ENCODE peak calls at places on chromosomes 4 and X, in eight cellular contexts. One of them, this sample, is unnamed.

GRCh38 chr4:144709793-144710525 is 64.0 kb downstream of the HHIP start:
- DNase-seq in ACHN: peak; percentile 58
- DNase-seq in MCF 10A: peak; percentile 82
- DNase-seq in NCI-H146: peak; percentile 20
- DNase-seq in activated CD8-positive, alpha-beta memory T cell treated with anti-CD3 and anti-CD28 coated beads for 4 hours: no peak
- DNase-seq in tibial artery: no peak
- DNase-seq in neural crest cell: no peak
- DNase-seq in stimulated activated CD4-positive, alpha-beta T cell treated with anti-CD3 and anti-CD28 coated beads, TNF-alpha, amount 100 ng/mL, for 4 hours: no peak
- DNase-seq in this sample: peak; percentile 81

GRCh38 chr4:29566371-29566770 is 1153.8 kb upstream of the PCDH7 start:
- DNase-seq in tibial artery: no peak
- DNase-seq in stimulated activated CD4-positive, alpha-beta T cell treated with anti-CD3 and anti-CD28 coated beads, TNF-alpha, amount 100 ng/mL, for 4 hours: no peak
- DNase-seq in activated CD8-positive, alpha-beta memory T cell treated with anti-CD3 and anti-CD28 coated beads for 4 hours: no peak
- DNase-seq in neural crest cell: no peak
- DNase-seq in ACHN: no peak
- DNase-seq in NCI-H146: no peak
- DNase-seq in MCF 10A: no peak
- DNase-seq in this sample: no peak

GRCh38 chr4:120096508-120097297 is 30.1 kb upstream of the MAD2L1 start:
- DNase-seq in MCF 10A: no peak
- DNase-seq in tibial artery: no peak
- DNase-seq in neural crest cell: no peak
- DNase-seq in NCI-H146: no peak
- DNase-seq in ACHN: no peak
- DNase-seq in activated CD8-positive, alpha-beta memory T cell treated with anti-CD3 and anti-CD28 coated beads for 4 hours: no peak
- DNase-seq in stimulated activated CD4-positive, alpha-beta T cell treated with anti-CD3 and anti-CD28 coated beads, TNF-alpha, amount 100 ng/mL, for 4 hours: no peak
- DNase-seq in this sample: peak; percentile 44

GRCh38 chrX:1486749-1487361 is 34.1 kb upstream of the ASMTL start:
- DNase-seq in MCF 10A: no peak
- DNase-seq in activated CD8-positive, alpha-beta memory T cell treated with anti-CD3 and anti-CD28 coated beads for 4 hours: no peak
- DNase-seq in tibial artery: no peak
- DNase-seq in stimulated activated CD4-positive, alpha-beta T cell treated with anti-CD3 and anti-CD28 coated beads, TNF-alpha, amount 100 ng/mL, for 4 hours: no peak
- DNase-seq in neural crest cell: no peak
- DNase-seq in ACHN: no peak
- DNase-seq in NCI-H146: no peak
- DNase-seq in this sample: no peak

GRCh38 chr4:133151301-133151680 is 2.2 kb downstream of the PCDH10 start:
- DNase-seq in activated CD8-positive, alpha-beta memory T cell treated with anti-CD3 and anti-CD28 coated beads for 4 hours: no peak
- DNase-seq in stimulated activated CD4-positive, alpha-beta T cell treated with anti-CD3 and anti-CD28 coated beads, TNF-alpha, amount 100 ng/mL, for 4 hours: no peak
- DNase-seq in neural crest cell: no peak
- DNase-seq in tibial artery: peak; percentile 63
- DNase-seq in NCI-H146: no peak
- DNase-seq in ACHN: no peak
- DNase-seq in MCF 10A: no peak
- DNase-seq in this sample: peak; percentile 25

GRCh38 chr4:16516796-16517413 is 290.6 kb upstream of the TAPT1 start:
- DNase-seq in MCF 10A: peak; percentile 72
- DNase-seq in ACHN: no peak
- DNase-seq in NCI-H146: no peak
- DNase-seq in neural crest cell: no peak
- DNase-seq in tibial artery: peak; percentile 67
- DNase-seq in activated CD8-positive, alpha-beta memory T cell treated with anti-CD3 and anti-CD28 coated beads for 4 hours: no peak
- DNase-seq in stimulated activated CD4-positive, alpha-beta T cell treated with anti-CD3 and anti-CD28 coated beads, TNF-alpha, amount 100 ng/mL, for 4 hours: no peak
- DNase-seq in this sample: peak; percentile 31

GRCh38 chrX:40278340-40279090 is 180.8 kb upstream of the BCOR start:
- DNase-seq in stimulated activated CD4-positive, alpha-beta T cell treated with anti-CD3 and anti-CD28 coated beads, TNF-alpha, amount 100 ng/mL, for 4 hours: no peak
- DNase-seq in MCF 10A: no peak
- DNase-seq in tibial artery: no peak
- DNase-seq in activated CD8-positive, alpha-beta memory T cell treated with anti-CD3 and anti-CD28 coated beads for 4 hours: peak; percentile 35
- DNase-seq in neural crest cell: no peak
- DNase-seq in ACHN: no peak
- DNase-seq in NCI-H146: peak; percentile 43
- DNase-seq in this sample: no peak

GRCh38 chrX:102995316-102995715 is 58.2 kb downstream of the RAB40AL start:
- DNase-seq in stimulated activated CD4-positive, alpha-beta T cell treated with anti-CD3 and anti-CD28 coated beads, TNF-alpha, amount 100 ng/mL, for 4 hours: no peak
- DNase-seq in tibial artery: no peak
- DNase-seq in activated CD8-positive, alpha-beta memory T cell treated with anti-CD3 and anti-CD28 coated beads for 4 hours: no peak
- DNase-seq in NCI-H146: no peak
- DNase-seq in neural crest cell: no peak
- DNase-seq in ACHN: no peak
- DNase-seq in MCF 10A: no peak
- DNase-seq in this sample: no peak

GRCh38 chr4:153438916-153439756 is 27.0 kb upstream of the TMEM131L start:
- DNase-seq in tibial artery: no peak
- DNase-seq in ACHN: no peak
- DNase-seq in activated CD8-positive, alpha-beta memory T cell treated with anti-CD3 and anti-CD28 coated beads for 4 hours: no peak
- DNase-seq in NCI-H146: no peak
- DNase-seq in stimulated activated CD4-positive, alpha-beta T cell treated with anti-CD3 and anti-CD28 coated beads, TNF-alpha, amount 100 ng/mL, for 4 hours: no peak
- DNase-seq in neural crest cell: no peak
- DNase-seq in MCF 10A: no peak
- DNase-seq in this sample: no peak

GRCh38 chrX:47707031-47707780 is 48.2 kb upstream of the UXT start:
- DNase-seq in MCF 10A: no peak
- DNase-seq in stimulated activated CD4-positive, alpha-beta T cell treated with anti-CD3 and anti-CD28 coated beads, TNF-alpha, amount 100 ng/mL, for 4 hours: no peak
- DNase-seq in tibial artery: no peak
- DNase-seq in NCI-H146: no peak
- DNase-seq in ACHN: no peak
- DNase-seq in neural crest cell: no peak
- DNase-seq in activated CD8-positive, alpha-beta memory T cell treated with anti-CD3 and anti-CD28 coated beads for 4 hours: no peak
- DNase-seq in this sample: no peak

GRCh38 chrX:154051210-154051810 is 31.6 kb upstream of the IRAK1 start:
- DNase-seq in activated CD8-positive, alpha-beta memory T cell treated with anti-CD3 and anti-CD28 coated beads for 4 hours: peak; percentile 34
- DNase-seq in NCI-H146: peak; percentile 27
- DNase-seq in stimulated activated CD4-positive, alpha-beta T cell treated with anti-CD3 and anti-CD28 coated beads, TNF-alpha, amount 100 ng/mL, for 4 hours: peak; percentile 39
- DNase-seq in ACHN: peak; percentile 39
- DNase-seq in neural crest cell: peak; percentile 65
- DNase-seq in tibial artery: peak; percentile 77
- DNase-seq in MCF 10A: peak; percentile 72
- DNase-seq in this sample: peak; percentile 61

GRCh38 chrX:21487832-21488231 is 113.6 kb downstream of the CNKSR2 start:
- DNase-seq in ACHN: no peak
- DNase-seq in stimulated activated CD4-positive, alpha-beta T cell treated with anti-CD3 and anti-CD28 coated beads, TNF-alpha, amount 100 ng/mL, for 4 hours: no peak
- DNase-seq in neural crest cell: no peak
- DNase-seq in NCI-H146: peak; percentile 86
- DNase-seq in MCF 10A: peak; percentile 35
- DNase-seq in activated CD8-positive, alpha-beta memory T cell treated with anti-CD3 and anti-CD28 coated beads for 4 hours: no peak
- DNase-seq in tibial artery: no peak
- DNase-seq in this sample: peak; percentile 71

GRCh38 chr4:2219233-2219760 is 22.6 kb downstream of the HAUS3 start:
- DNase-seq in ACHN: no peak
- DNase-seq in activated CD8-positive, alpha-beta memory T cell treated with anti-CD3 and anti-CD28 coated beads for 4 hours: no peak
- DNase-seq in tibial artery: no peak
- DNase-seq in stimulated activated CD4-positive, alpha-beta T cell treated with anti-CD3 and anti-CD28 coated beads, TNF-alpha, amount 100 ng/mL, for 4 hours: no peak
- DNase-seq in neural crest cell: no peak
- DNase-seq in MCF 10A: no peak
- DNase-seq in NCI-H146: peak; percentile 68
- DNase-seq in this sample: no peak

GRCh38 chr4:85520765-85521749 is 46.1 kb downstream of the ARHGAP24 start:
- DNase-seq in NCI-H146: no peak
- DNase-seq in MCF 10A: no peak
- DNase-seq in stimulated activated CD4-positive, alpha-beta T cell treated with anti-CD3 and anti-CD28 coated beads, TNF-alpha, amount 100 ng/mL, for 4 hours: no peak
- DNase-seq in neural crest cell: no peak
- DNase-seq in ACHN: no peak
- DNase-seq in activated CD8-positive, alpha-beta memory T cell treated with anti-CD3 and anti-CD28 coated beads for 4 hours: no peak
- DNase-seq in tibial artery: no peak
- DNase-seq in this sample: peak; percentile 31

GRCh38 chr4:39626261-39626660 is 12.4 kb downstream of the SMIM14 start:
- DNase-seq in tibial artery: no peak
- DNase-seq in NCI-H146: no peak
- DNase-seq in activated CD8-positive, alpha-beta memory T cell treated with anti-CD3 and anti-CD28 coated beads for 4 hours: no peak
- DNase-seq in ACHN: no peak
- DNase-seq in neural crest cell: no peak
- DNase-seq in stimulated activated CD4-positive, alpha-beta T cell treated with anti-CD3 and anti-CD28 coated beads, TNF-alpha, amount 100 ng/mL, for 4 hours: no peak
- DNase-seq in MCF 10A: no peak
- DNase-seq in this sample: no peak

GRCh38 chrX:131288738-131289511 is at the start of gene IGSF1:
- DNase-seq in tibial artery: no peak
- DNase-seq in MCF 10A: peak; percentile 21
- DNase-seq in stimulated activated CD4-positive, alpha-beta T cell treated with anti-CD3 and anti-CD28 coated beads, TNF-alpha, amount 100 ng/mL, for 4 hours: no peak
- DNase-seq in NCI-H146: no peak
- DNase-seq in ACHN: peak; percentile 36
- DNase-seq in activated CD8-positive, alpha-beta memory T cell treated with anti-CD3 and anti-CD28 coated beads for 4 hours: no peak
- DNase-seq in neural crest cell: peak; percentile 37
- DNase-seq in this sample: peak; percentile 0

GRCh38 chr4:82467442-82467841 is 37.1 kb downstream of the ENOPH1 start:
- DNase-seq in stimulated activated CD4-positive, alpha-beta T cell treated with anti-CD3 and anti-CD28 coated beads, TNF-alpha, amount 100 ng/mL, for 4 hours: no peak
- DNase-seq in MCF 10A: no peak
- DNase-seq in activated CD8-positive, alpha-beta memory T cell treated with anti-CD3 and anti-CD28 coated beads for 4 hours: no peak
- DNase-seq in NCI-H146: peak; percentile 67
- DNase-seq in tibial artery: no peak
- DNase-seq in neural crest cell: no peak
- DNase-seq in ACHN: no peak
- DNase-seq in this sample: peak; percentile 30

GRCh38 chr4:76585270-76585669 is 150.2 kb downstream of the SHROOM3 start:
- DNase-seq in neural crest cell: no peak
- DNase-seq in tibial artery: no peak
- DNase-seq in activated CD8-positive, alpha-beta memory T cell treated with anti-CD3 and anti-CD28 coated beads for 4 hours: no peak
- DNase-seq in NCI-H146: no peak
- DNase-seq in stimulated activated CD4-positive, alpha-beta T cell treated with anti-CD3 and anti-CD28 coated beads, TNF-alpha, amount 100 ng/mL, for 4 hours: no peak
- DNase-seq in MCF 10A: no peak
- DNase-seq in ACHN: peak; percentile 68
- DNase-seq in this sample: no peak

GRCh38 chr4:187209921-187210613 is 486.4 kb upstream of the FAT1 start:
- DNase-seq in stimulated activated CD4-positive, alpha-beta T cell treated with anti-CD3 and anti-CD28 coated beads, TNF-alpha, amount 100 ng/mL, for 4 hours: no peak
- DNase-seq in activated CD8-positive, alpha-beta memory T cell treated with anti-CD3 and anti-CD28 coated beads for 4 hours: no peak
- DNase-seq in neural crest cell: no peak
- DNase-seq in MCF 10A: no peak
- DNase-seq in tibial artery: no peak
- DNase-seq in NCI-H146: no peak
- DNase-seq in ACHN: no peak
- DNase-seq in this sample: no peak

GRCh38 chrX:68286076-68286475 is 147.2 kb downstream of the OPHN1 start:
- DNase-seq in activated CD8-positive, alpha-beta memory T cell treated with anti-CD3 and anti-CD28 coated beads for 4 hours: no peak
- DNase-seq in MCF 10A: no peak
- DNase-seq in tibial artery: no peak
- DNase-seq in NCI-H146: no peak
- DNase-seq in ACHN: no peak
- DNase-seq in neural crest cell: no peak
- DNase-seq in stimulated activated CD4-positive, alpha-beta T cell treated with anti-CD3 and anti-CD28 coated beads, TNF-alpha, amount 100 ng/mL, for 4 hours: no peak
- DNase-seq in this sample: no peak

GRCh38 chr4:28296239-28296638 is 1435.6 kb downstream of the STIM2 start:
- DNase-seq in ACHN: no peak
- DNase-seq in NCI-H146: no peak
- DNase-seq in stimulated activated CD4-positive, alpha-beta T cell treated with anti-CD3 and anti-CD28 coated beads, TNF-alpha, amount 100 ng/mL, for 4 hours: no peak
- DNase-seq in tibial artery: no peak
- DNase-seq in neural crest cell: no peak
- DNase-seq in activated CD8-positive, alpha-beta memory T cell treated with anti-CD3 and anti-CD28 coated beads for 4 hours: no peak
- DNase-seq in MCF 10A: no peak
- DNase-seq in this sample: no peak

GRCh38 chrX:15882704-15883539 is 28.3 kb upstream of the AP1S2 start:
- DNase-seq in stimulated activated CD4-positive, alpha-beta T cell treated with anti-CD3 and anti-CD28 coated beads, TNF-alpha, amount 100 ng/mL, for 4 hours: no peak
- DNase-seq in neural crest cell: no peak
- DNase-seq in activated CD8-positive, alpha-beta memory T cell treated with anti-CD3 and anti-CD28 coated beads for 4 hours: no peak
- DNase-seq in tibial artery: no peak
- DNase-seq in MCF 10A: peak; percentile 22
- DNase-seq in NCI-H146: no peak
- DNase-seq in ACHN: peak; percentile 22
- DNase-seq in this sample: no peak

GRCh38 chrX:107894038-107894437 is 68.4 kb downstream of the MID2 start:
- DNase-seq in tibial artery: no peak
- DNase-seq in neural crest cell: peak; percentile 31
- DNase-seq in MCF 10A: peak; percentile 71
- DNase-seq in stimulated activated CD4-positive, alpha-beta T cell treated with anti-CD3 and anti-CD28 coated beads, TNF-alpha, amount 100 ng/mL, for 4 hours: no peak
- DNase-seq in ACHN: peak; percentile 60
- DNase-seq in activated CD8-positive, alpha-beta memory T cell treated with anti-CD3 and anti-CD28 coated beads for 4 hours: no peak
- DNase-seq in NCI-H146: peak; percentile 21
- DNase-seq in this sample: peak; percentile 61

GRCh38 chr4:143256456-143256855 is 71.7 kb downstream of the USP38 start:
- DNase-seq in NCI-H146: no peak
- DNase-seq in stimulated activated CD4-positive, alpha-beta T cell treated with anti-CD3 and anti-CD28 coated beads, TNF-alpha, amount 100 ng/mL, for 4 hours: no peak
- DNase-seq in activated CD8-positive, alpha-beta memory T cell treated with anti-CD3 and anti-CD28 coated beads for 4 hours: no peak
- DNase-seq in tibial artery: no peak
- DNase-seq in MCF 10A: peak; percentile 33
- DNase-seq in neural crest cell: no peak
- DNase-seq in ACHN: no peak
- DNase-seq in this sample: peak; percentile 31

GRCh38 chr4:63492515-63492914 is 916.7 kb downstream of the TECRL start:
- DNase-seq in tibial artery: no peak
- DNase-seq in stimulated activated CD4-positive, alpha-beta T cell treated with anti-CD3 and anti-CD28 coated beads, TNF-alpha, amount 100 ng/mL, for 4 hours: no peak
- DNase-seq in ACHN: no peak
- DNase-seq in neural crest cell: no peak
- DNase-seq in NCI-H146: no peak
- DNase-seq in activated CD8-positive, alpha-beta memory T cell treated with anti-CD3 and anti-CD28 coated beads for 4 hours: no peak
- DNase-seq in MCF 10A: no peak
- DNase-seq in this sample: no peak

GRCh38 chr4:6463311-6464289 is 8.8 kb downstream of the PPP2R2C start:
- DNase-seq in ACHN: no peak
- DNase-seq in neural crest cell: no peak
- DNase-seq in tibial artery: peak; percentile 43
- DNase-seq in activated CD8-positive, alpha-beta memory T cell treated with anti-CD3 and anti-CD28 coated beads for 4 hours: no peak
- DNase-seq in stimulated activated CD4-positive, alpha-beta T cell treated with anti-CD3 and anti-CD28 coated beads, TNF-alpha, amount 100 ng/mL, for 4 hours: no peak
- DNase-seq in NCI-H146: no peak
- DNase-seq in MCF 10A: no peak
- DNase-seq in this sample: no peak

GRCh38 chr4:116839826-116840225 is 245.6 kb downstream of the TRAM1L1 start:
- DNase-seq in MCF 10A: peak; percentile 78
- DNase-seq in neural crest cell: no peak
- DNase-seq in activated CD8-positive, alpha-beta memory T cell treated with anti-CD3 and anti-CD28 coated beads for 4 hours: no peak
- DNase-seq in NCI-H146: no peak
- DNase-seq in stimulated activated CD4-positive, alpha-beta T cell treated with anti-CD3 and anti-CD28 coated beads, TNF-alpha, amount 100 ng/mL, for 4 hours: no peak
- DNase-seq in ACHN: peak; percentile 34
- DNase-seq in tibial artery: no peak
- DNase-seq in this sample: no peak

GRCh38 chrX:146863566-146863965 is 49.0 kb upstream of the CXorf51A start:
- DNase-seq in activated CD8-positive, alpha-beta memory T cell treated with anti-CD3 and anti-CD28 coated beads for 4 hours: no peak
- DNase-seq in tibial artery: no peak
- DNase-seq in MCF 10A: peak; percentile 25
- DNase-seq in stimulated activated CD4-positive, alpha-beta T cell treated with anti-CD3 and anti-CD28 coated beads, TNF-alpha, amount 100 ng/mL, for 4 hours: no peak
- DNase-seq in NCI-H146: no peak
- DNase-seq in ACHN: no peak
- DNase-seq in neural crest cell: no peak
- DNase-seq in this sample: no peak

GRCh38 chr4:1574601-1575417 is 109.3 kb downstream of the FAM53A start:
- DNase-seq in tibial artery: no peak
- DNase-seq in neural crest cell: no peak
- DNase-seq in ACHN: no peak
- DNase-seq in NCI-H146: no peak
- DNase-seq in stimulated activated CD4-positive, alpha-beta T cell treated with anti-CD3 and anti-CD28 coated beads, TNF-alpha, amount 100 ng/mL, for 4 hours: no peak
- DNase-seq in activated CD8-positive, alpha-beta memory T cell treated with anti-CD3 and anti-CD28 coated beads for 4 hours: no peak
- DNase-seq in MCF 10A: no peak
- DNase-seq in this sample: no peak

GRCh38 chr4:119861731-119862130 is 204.9 kb downstream of the MAD2L1 start:
- DNase-seq in MCF 10A: no peak
- DNase-seq in activated CD8-positive, alpha-beta memory T cell treated with anti-CD3 and anti-CD28 coated beads for 4 hours: no peak
- DNase-seq in ACHN: no peak
- DNase-seq in tibial artery: no peak
- DNase-seq in stimulated activated CD4-positive, alpha-beta T cell treated with anti-CD3 and anti-CD28 coated beads, TNF-alpha, amount 100 ng/mL, for 4 hours: no peak
- DNase-seq in neural crest cell: no peak
- DNase-seq in NCI-H146: no peak
- DNase-seq in this sample: no peak

GRCh38 chr4:52752921-52753320 is 1.7 kb upstream of the ERVMER34-1 start:
- DNase-seq in MCF 10A: no peak
- DNase-seq in stimulated activated CD4-positive, alpha-beta T cell treated with anti-CD3 and anti-CD28 coated beads, TNF-alpha, amount 100 ng/mL, for 4 hours: no peak
- DNase-seq in ACHN: no peak
- DNase-seq in tibial artery: no peak
- DNase-seq in activated CD8-positive, alpha-beta memory T cell treated with anti-CD3 and anti-CD28 coated beads for 4 hours: no peak
- DNase-seq in NCI-H146: no peak
- DNase-seq in neural crest cell: no peak
- DNase-seq in this sample: no peak

GRCh38 chr4:99848576-99848975 is 31.9 kb downstream of the DAPP1 start:
- DNase-seq in MCF 10A: no peak
- DNase-seq in activated CD8-positive, alpha-beta memory T cell treated with anti-CD3 and anti-CD28 coated beads for 4 hours: no peak
- DNase-seq in NCI-H146: no peak
- DNase-seq in tibial artery: no peak
- DNase-seq in stimulated activated CD4-positive, alpha-beta T cell treated with anti-CD3 and anti-CD28 coated beads, TNF-alpha, amount 100 ng/mL, for 4 hours: no peak
- DNase-seq in neural crest cell: no peak
- DNase-seq in ACHN: no peak
- DNase-seq in this sample: no peak

GRCh38 chr4:87025614-87026041 is 90.8 kb downstream of the AFF1 start:
- DNase-seq in MCF 10A: no peak
- DNase-seq in ACHN: peak; percentile 79
- DNase-seq in NCI-H146: no peak
- DNase-seq in neural crest cell: no peak
- DNase-seq in activated CD8-positive, alpha-beta memory T cell treated with anti-CD3 and anti-CD28 coated beads for 4 hours: no peak
- DNase-seq in tibial artery: no peak
- DNase-seq in stimulated activated CD4-positive, alpha-beta T cell treated with anti-CD3 and anti-CD28 coated beads, TNF-alpha, amount 100 ng/mL, for 4 hours: no peak
- DNase-seq in this sample: no peak